ENCODE peak calls at places on chromosomes 7 and 10, in nine cellular contexts. B is GM13977; U is HL-60; T is H9; N is CD8-positive, alpha-beta T cell; V is HFF-Myc; O is colonic mucosa; Y is stomach; J is lung. W is an unnamed sample.

GRCh38 chr10:58513189-58514101 is 773 bp downstream of the BICC1 start:
- DNase-seq in Y (peak), V (peak), J (peak), B (peak), T (peak), N (no peak), U (peak), O (peak), W (peak)

GRCh38 chr7:106071356-106071998 is 40.6 kb downstream of the SYPL1 start:
- DNase-seq in V (no peak), Y (peak), U (peak), T (no peak), O (peak), B (peak), J (peak), N (no peak), W (peak)

GRCh38 chr10:125700355-125700911 is 17.5 kb upstream of the TEX36 start:
- DNase-seq in V (no peak), N (no peak), T (no peak), U (no peak), J (no peak), Y (no peak), O (no peak), B (no peak), W (no peak)

GRCh38 chr10:27998178-27998953 is 513 bp downstream of the ODAD2 start:
- DNase-seq in J (no peak), B (no peak), T (peak), N (no peak), U (no peak), V (no peak), O (no peak), Y (no peak), W (no peak)

GRCh38 chr7:127514499-127514898 is 70.9 kb downstream of the GCC1 start:
- DNase-seq in J (no peak), Y (no peak), U (no peak), O (no peak), V (peak), N (no peak), T (no peak), B (peak), W (no peak)

GRCh38 chr7:29335188-29336083 is 140.9 kb downstream of the CHN2 start:
- DNase-seq in U (no peak), J (no peak), O (no peak), N (no peak), B (no peak), Y (no peak), T (no peak), V (no peak), W (no peak)

GRCh38 chr10:28788767-28789166 is 111.4 kb downstream of the BAMBI start:
- DNase-seq in U (no peak), O (no peak), B (no peak), N (no peak), J (no peak), V (no peak), Y (no peak), T (no peak), W (no peak)

GRCh38 chr10:86252573-86252972 is 114.0 kb downstream of the GRID1 start:
- DNase-seq in U (no peak), Y (no peak), V (no peak), J (no peak), T (no peak), N (no peak), B (no peak), O (no peak), W (no peak)

GRCh38 chr10:109956454-109957091 is 33.3 kb upstream of the XPNPEP1 start:
- DNase-seq in U (peak), O (no peak), N (no peak), V (no peak), B (peak), T (peak), Y (peak), J (no peak), W (no peak)

GRCh38 chr7:111736475-111736874 is 174.2 kb upstream of the IMMP2L start:
- DNase-seq in J (no peak), U (no peak), Y (no peak), T (no peak), O (no peak), V (no peak), N (no peak), B (no peak), W (no peak)

GRCh38 chr10:121928528-121928884 is 675 bp upstream of the ATE1 start:
- DNase-seq in O (peak), V (no peak), Y (peak), J (no peak), T (no peak), N (no peak), U (peak), B (peak), W (no peak)

GRCh38 chr10:88243847-88244730 is 339.0 kb downstream of the RNLS start:
- DNase-seq in J (peak), O (peak), T (no peak), N (no peak), B (no peak), U (no peak), V (no peak), Y (peak), W (no peak)

GRCh38 chr7:149856-150636 is 42.3 kb upstream of the FAM20C start:
- DNase-seq in N (peak), J (peak), U (peak), B (no peak), V (no peak), Y (peak), O (peak), T (peak), W (no peak)

GRCh38 chr7:1940402-1940786 is 270.3 kb downstream of the ELFN1 start:
- DNase-seq in Y (peak), O (peak), N (peak), J (peak), B (peak), T (no peak), U (peak), V (no peak), W (no peak)

GRCh38 chr10:7955446-7955845 is 99.0 kb upstream of the GATA3 start:
- DNase-seq in T (no peak), Y (no peak), O (no peak), V (no peak), B (no peak), N (no peak), U (no peak), J (no peak), W (no peak)

GRCh38 chr7:99837649-99838361 is 10.0 kb downstream of the CYP3A43 start:
- DNase-seq in O (peak), J (no peak), N (no peak), V (no peak), Y (no peak), T (no peak), B (peak), U (no peak), W (no peak)

GRCh38 chr7:12524794-12525386 is 45.6 kb upstream of the SCIN start:
- DNase-seq in T (no peak), V (peak), N (no peak), Y (no peak), J (no peak), B (peak), U (no peak), O (no peak), W (no peak)

GRCh38 chr7:35483568-35483967 is 211.4 kb downstream of the HERPUD2 start:
- DNase-seq in Y (no peak), U (no peak), V (no peak), N (no peak), J (no peak), O (no peak), T (no peak), B (no peak), W (peak)

DNA sequence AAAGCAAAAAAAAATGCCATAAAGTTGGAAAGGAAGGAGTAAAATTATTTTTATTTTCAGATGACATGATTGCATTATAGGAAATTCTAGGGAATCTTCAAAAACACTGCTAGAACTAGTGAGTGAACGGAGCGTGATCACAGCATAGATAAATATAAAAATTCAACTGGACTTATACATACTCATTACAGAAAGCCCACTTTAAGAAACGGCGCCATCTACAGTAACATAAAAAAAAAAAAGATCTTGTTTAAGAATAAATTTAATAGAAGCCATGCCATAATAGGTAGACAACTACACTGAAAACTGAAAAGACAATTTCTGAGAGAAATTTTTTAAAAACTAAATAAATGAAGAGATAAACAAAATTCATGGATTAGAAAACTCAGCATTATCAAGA is 623.1 kb upstream of the MGMT start:
- DNase-seq in U (no peak), B (no peak), O (no peak), N (no peak), V (no peak), J (no peak), T (no peak), Y (no peak), W (no peak)
- TF ChIP-seq CTCF in U (no peak), B (no peak), O (no peak), N (no peak), V (no peak), J (no peak), T (peak), Y (no peak), W (no peak)

GRCh38 chr10:100065084-100065660 is 16.5 kb downstream of the CPN1 start:
- DNase-seq in Y (no peak), B (no peak), U (no peak), O (no peak), T (peak), J (no peak), V (no peak), N (no peak), W (no peak)
- TF ChIP-seq CTCF in Y (no peak), B (no peak), U (no peak), O (no peak), T (no peak), J (no peak), V (no peak), N (no peak), W (no peak)

DNA sequence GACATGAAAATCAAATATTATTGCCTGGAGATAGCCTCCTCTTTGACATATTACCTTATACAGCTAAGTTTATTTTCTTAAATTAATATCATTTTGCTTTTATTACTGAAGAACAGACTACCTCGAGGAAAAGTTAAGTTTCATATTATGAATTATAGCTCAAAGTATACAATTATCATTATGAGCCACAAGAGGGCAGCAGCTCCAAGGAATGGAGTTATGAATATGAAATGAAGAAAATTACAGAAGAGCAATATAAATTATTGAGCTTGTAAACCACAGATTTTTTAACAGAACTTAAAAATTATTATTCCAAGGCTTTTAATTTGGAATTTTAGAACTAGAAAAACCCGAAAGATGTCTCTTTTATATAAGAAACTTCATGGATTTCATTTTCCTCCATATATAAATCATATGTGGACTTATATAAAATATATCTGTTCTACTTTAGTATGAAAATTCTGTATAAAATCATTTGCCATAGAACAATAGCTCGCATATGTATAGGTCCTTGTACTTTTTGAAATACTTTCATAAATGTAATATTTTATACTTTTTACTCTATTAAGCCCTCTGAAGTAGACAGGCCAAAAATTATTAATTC is 40.1 kb downstream of the IQUB start:
- DNase-seq in V (peak), U (no peak), B (peak), O (peak), T (no peak), J (no peak), N (no peak), Y (no peak), W (no peak)
- TF ChIP-seq CTCF in V (peak), U (peak), B (peak), O (peak), T (peak), J (peak), N (peak), Y (peak), W (peak)

DNA sequence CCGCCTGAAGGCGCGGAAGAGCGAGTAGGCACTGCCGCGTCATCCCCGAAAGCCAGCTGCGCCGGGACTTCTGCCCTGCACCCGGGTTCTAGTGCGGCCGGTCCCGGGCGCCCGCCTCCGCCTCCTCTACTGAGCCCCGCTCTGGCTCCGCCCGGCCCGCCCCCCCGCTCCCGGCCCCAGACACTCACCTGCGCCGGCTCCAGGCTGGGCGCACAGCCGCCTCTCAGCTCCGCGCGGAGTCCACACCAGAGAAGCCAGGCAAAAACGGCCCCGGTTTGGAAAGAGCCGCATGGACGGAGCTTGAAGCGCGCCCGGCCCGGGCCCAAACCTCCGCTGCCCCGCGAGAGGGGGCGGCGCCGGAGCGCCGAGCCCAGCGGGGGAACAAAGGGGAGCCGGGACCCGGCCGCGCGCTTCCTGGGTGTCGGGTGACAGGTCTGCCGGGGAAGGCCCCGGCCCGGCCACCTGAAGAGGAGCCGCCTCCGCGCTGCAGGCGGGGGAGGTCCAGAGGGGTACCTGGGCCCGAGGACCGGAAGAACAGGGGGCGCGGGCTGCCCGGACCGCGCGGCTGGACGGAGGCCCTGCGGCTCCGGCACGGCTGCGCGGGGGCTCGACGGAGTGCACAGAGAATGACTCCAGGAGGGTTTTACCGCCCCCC is 168.2 kb downstream of the NRF1 start:
- DNase-seq in B (peak), T (no peak), J (peak), Y (peak), U (no peak), V (no peak), O (no peak), N (no peak), W (no peak)
- TF ChIP-seq CTCF in B (no peak), T (no peak), J (no peak), Y (no peak), U (no peak), V (no peak), O (no peak), N (no peak), W (no peak)

DNA sequence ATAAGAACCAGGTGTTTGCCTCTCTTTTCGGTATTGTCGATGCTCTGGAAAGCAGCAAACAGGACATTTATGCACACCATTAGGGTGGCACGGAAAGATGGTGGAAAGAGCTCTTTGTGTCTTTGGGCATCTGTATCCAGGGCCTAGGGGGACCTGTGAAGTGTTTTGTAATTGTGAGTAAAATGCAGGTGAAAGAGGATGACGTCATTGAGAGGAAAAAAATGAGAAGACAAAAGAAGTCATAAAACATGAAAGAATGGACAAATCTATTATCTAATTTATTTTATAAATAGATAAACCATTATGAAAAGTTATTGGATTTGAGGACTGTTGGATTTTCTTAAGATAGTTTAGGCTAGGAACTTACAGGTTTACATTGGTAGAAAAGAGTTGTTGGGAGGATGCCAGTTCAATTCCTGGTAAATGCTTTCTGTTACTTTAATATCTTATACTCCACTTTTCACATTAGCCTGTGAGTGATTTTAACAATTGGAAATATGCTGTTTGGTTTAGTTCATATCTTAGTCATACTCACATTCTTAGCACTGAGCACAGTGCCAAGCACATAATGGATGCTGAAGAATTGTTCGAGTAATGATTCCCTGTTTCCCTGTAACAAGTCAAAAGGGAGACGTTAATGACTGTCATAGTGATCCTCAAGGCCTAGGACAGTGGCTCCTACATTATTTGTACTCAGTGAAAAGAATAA is 62.6 kb downstream of the EXOC4 start:
- DNase-seq in B (no peak), T (no peak), O (no peak), U (no peak), J (no peak), N (no peak), Y (no peak), V (no peak), W (no peak)
- TF ChIP-seq CTCF in B (no peak), T (no peak), O (no peak), U (no peak), J (no peak), N (no peak), Y (no peak), V (no peak), W (no peak)

GRCh38 chr10:105950410-105950809 is 1214.1 kb downstream of the SORCS1 start:
- DNase-seq in N (no peak), O (peak), Y (peak), U (peak), V (no peak), T (peak), B (peak), J (no peak), W (no peak)
- TF ChIP-seq CTCF in N (peak), O (peak), Y (peak), U (peak), V (peak), T (peak), B (peak), J (peak), W (peak)

DNA sequence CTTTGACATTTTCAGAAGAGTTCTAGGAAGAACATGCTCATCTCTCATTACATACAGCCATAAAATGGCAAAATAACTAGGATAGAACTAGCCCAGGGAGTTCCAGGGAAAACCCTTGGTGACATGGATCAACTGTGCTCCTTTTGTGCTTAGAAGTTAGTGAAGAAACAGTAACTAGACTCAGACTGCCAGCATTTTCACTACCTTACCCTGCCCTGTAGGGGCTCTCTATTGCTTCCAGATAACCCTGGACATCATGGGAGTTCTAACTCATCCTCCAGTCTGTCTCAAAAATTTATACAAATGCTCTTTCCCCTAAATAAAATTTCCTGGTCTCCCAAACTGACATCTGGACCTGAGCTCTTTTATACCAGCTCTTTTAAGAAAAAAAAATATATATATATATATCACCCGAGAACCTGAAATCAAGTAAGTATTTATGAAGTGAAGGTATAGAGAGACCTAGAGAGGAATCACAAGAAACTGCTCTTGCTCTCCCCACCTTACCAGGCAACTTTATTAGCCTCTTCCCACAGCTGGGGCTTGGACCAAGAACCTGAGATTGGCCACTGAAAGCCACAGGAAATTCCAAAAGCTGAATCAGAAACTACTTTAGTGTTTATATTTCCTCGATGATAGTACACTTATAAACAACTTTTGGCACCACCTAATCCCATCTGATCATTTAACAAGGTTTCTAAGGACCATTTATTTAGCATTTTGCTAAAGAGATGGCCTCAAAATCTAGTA is 101.4 kb downstream of the RELN start:
- DNase-seq in T (no peak), J (no peak), Y (no peak), O (no peak), U (no peak), N (no peak), V (no peak), B (no peak), W (no peak)
- TF ChIP-seq CTCF in T (peak), J (no peak), Y (no peak), O (no peak), U (no peak), N (no peak), V (no peak), B (no peak), W (no peak)

DNA sequence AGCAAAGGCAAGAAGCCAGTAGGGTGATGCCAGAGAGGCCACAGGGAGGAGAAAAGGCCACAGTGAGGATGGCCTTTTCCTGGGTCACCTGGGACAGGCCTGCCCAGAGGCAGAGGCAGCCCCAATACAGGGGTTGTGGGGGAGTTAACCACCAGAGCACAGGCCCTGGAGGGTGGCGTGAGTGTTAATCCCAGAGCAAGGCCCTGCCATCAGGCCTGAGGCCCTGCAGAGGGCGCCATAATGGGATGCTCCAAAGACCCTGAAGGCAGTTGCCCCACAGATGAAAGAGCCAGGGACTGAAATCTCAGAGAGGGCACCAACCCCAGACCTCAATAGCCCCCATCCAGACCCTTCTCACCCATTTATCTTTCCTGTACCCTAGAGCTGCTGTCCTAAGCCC is 23.9 kb downstream of the SLC13A4 start:
- DNase-seq in V (no peak), B (no peak), N (no peak), U (no peak), T (peak), J (no peak), O (no peak), Y (no peak), W (no peak)
- TF ChIP-seq CTCF in V (peak), B (peak), N (no peak), U (no peak), T (peak), J (no peak), O (no peak), Y (no peak), W (peak)